ENCODE peak calls at places on chromosome 21, in nine cellular contexts. B, M, I, V, K, Q, P, L and X are unnamed samples.

GRCh38 chr21:45594721-45595489 is 48.6 kb upstream of the PCBP3 start:
- DNase-seq in B (no peak), M (no peak), I (no peak), V (no peak), K (no peak), Q (no peak), P (no peak), L (no peak), X (peak)

GRCh38 chr21:27839512-27840115 is 872.7 kb upstream of the ADAMTS5 start:
- DNase-seq in B (no peak), M (no peak), I (peak), V (no peak), K (no peak), Q (no peak), P (no peak), L (no peak), X (no peak)

GRCh38 chr21:35394634-35395369 is 345.7 kb upstream of the RUNX1 start:
- DNase-seq in B (no peak), M (no peak), I (peak), V (no peak), K (no peak), Q (no peak), P (peak), L (no peak), X (no peak)

GRCh38 chr21:44263768-44264167 is 2.1 kb upstream of the DNMT3L start:
- DNase-seq in B (no peak), M (no peak), I (no peak), V (peak), K (no peak), Q (no peak), P (no peak), L (no peak), X (no peak)

GRCh38 chr21:45826733-45827692 is 154.6 kb upstream of the COL6A1 start:
- DNase-seq in B (no peak), M (no peak), I (no peak), V (peak), K (no peak), Q (no peak), P (no peak), L (no peak), X (no peak)

GRCh38 chr21:29360799-29361765 is 62.4 kb downstream of the BACH1 start:
- DNase-seq in B (no peak), M (no peak), I (peak), V (no peak), K (no peak), Q (no peak), P (peak), L (no peak), X (no peak)

GRCh38 chr21:46081022-46081861 is 16.7 kb upstream of the COL6A2 start:
- DNase-seq in B (no peak), M (no peak), I (peak), V (peak), K (no peak), Q (no peak), P (no peak), L (no peak), X (peak)

GRCh38 chr21:32921632-32922230 is 104.0 kb upstream of the OLIG2 start:
- DNase-seq in B (peak), M (no peak), I (peak), V (no peak), K (peak), Q (no peak), P (peak), L (no peak), X (peak)

GRCh38 chr21:25732091-25732760 is 2.5 kb downstream of the ATP5PF start:
- DNase-seq in B (no peak), M (no peak), I (peak), V (no peak), K (no peak), Q (no peak), P (no peak), L (no peak), X (no peak)

GRCh38 chr21:33771976-33772375 is 129.7 kb downstream of the ITSN1 start:
- DNase-seq in B (no peak), M (no peak), I (no peak), V (no peak), K (no peak), Q (no peak), P (no peak), L (no peak), X (no peak)

GRCh38 chr21:42123509-42123908 is 52.4 kb downstream of the UMODL1 start:
- DNase-seq in B (no peak), M (no peak), I (no peak), V (no peak), K (no peak), Q (no peak), P (no peak), L (no peak), X (no peak)

GRCh38 chr21:36478941-36479340 is 981 bp downstream of the CLDN14 start:
- DNase-seq in B (no peak), M (no peak), I (no peak), V (no peak), K (no peak), Q (no peak), P (no peak), L (no peak), X (no peak)

GRCh38 chr21:45374826-45375455 is 30.0 kb upstream of the COL18A1 start:
- DNase-seq in B (no peak), M (no peak), I (no peak), V (no peak), K (no peak), Q (no peak), P (no peak), L (no peak), X (no peak)

GRCh38 chr21:39562791-39563770 is 49.7 kb upstream of the B3GALT5 start:
- DNase-seq in B (no peak), M (no peak), I (no peak), V (no peak), K (no peak), Q (no peak), P (no peak), L (no peak), X (no peak)

GRCh38 chr21:46066843-46067331 is 31.0 kb upstream of the COL6A2 start:
- DNase-seq in B (no peak), M (no peak), I (no peak), V (peak), K (no peak), Q (no peak), P (no peak), L (no peak), X (peak)